ENCODE peak calls at places on chromosome 7, in ten cellular contexts. V is A549, F is WTC11, O is cardiac fibroblast, D is astrocyte, E is AG09319, A is IMR-90, W is endothelial cell, X is B cell, N is AG04450. R is an unnamed sample.

GRCh38 chr7:104625956-104626355 is 297.6 kb downstream of the LHFPL3 start:
- DNase-seq in O (no peak), N (no peak), E (no peak), V (no peak), X (no peak), F (no peak), A (no peak), D (no peak), W (no peak), R (no peak)

GRCh38 chr7:37440738-37441404 is 7.8 kb downstream of the ELMO1 start:
- DNase-seq in N (no peak), D (no peak), A (no peak), V (no peak), F (no peak), E (no peak), O (no peak), X (no peak), W (no peak), R (no peak)

GRCh38 chr7:130988443-130988842 is 254.4 kb upstream of the KLF14 start:
- DNase-seq in A (peak; percentile 57), V (no peak), N (no peak), W (no peak), F (no peak), D (no peak), X (no peak), E (no peak), O (peak; percentile 47), R (no peak)

GRCh38 chr7:36661135-36661840 is 63.0 kb downstream of the AOAH start:
- DNase-seq in F (no peak), O (no peak), D (peak; percentile 67), E (no peak), W (no peak), A (peak; percentile 26), N (no peak), X (no peak), V (no peak), R (peak; percentile 61)

GRCh38 chr7:66366701-66367100 is 161.6 kb downstream of the TPST1 start:
- DNase-seq in V (no peak), W (no peak), E (no peak), O (no peak), F (no peak), A (no peak), X (no peak), N (no peak), D (no peak), R (no peak)

GRCh38 chr7:28230273-28230672 is 49.7 kb upstream of the JAZF1 start:
- DNase-seq in A (no peak), X (no peak), W (no peak), V (no peak), D (no peak), F (no peak), N (no peak), O (no peak), E (no peak), R (no peak)

GRCh38 chr7:157335256-157335655 is 1.5 kb upstream of the DNAJB6 start:
- DNase-seq in O (no peak), E (no peak), W (no peak), N (no peak), F (no peak), A (no peak), V (no peak), D (no peak), X (no peak), R (no peak)

GRCh38 chr7:129053938-129054437 is 923 bp downstream of the TNPO3 start:
- DNase-seq in N (no peak), F (no peak), W (no peak), E (no peak), V (peak; percentile 27), D (peak; percentile 18), O (peak; percentile 45), A (peak; percentile 32), X (no peak), R (peak; percentile 43)

GRCh38 chr7:112147752-112148435 is 58.3 kb downstream of the DOCK4 start:
- DNase-seq in W (no peak), E (no peak), F (no peak), O (no peak), V (no peak), X (no peak), A (no peak), N (no peak), D (no peak), R (peak; percentile 21)

GRCh38 chr7:12687213-12688171 is at the start of gene ARL4A:
- DNase-seq in O (peak; percentile 99), N (peak; percentile 96), W (peak; percentile 97), F (peak; percentile 99), V (peak; percentile 98), E (peak; percentile 94), X (peak; percentile 92), A (peak; percentile 98), D (peak; percentile 93), R (peak; percentile 98)
- TF ChIP-seq CTCF in O (no peak), N (peak; percentile 29), W (no peak), F (no peak), V (peak; percentile 46), E (peak; percentile 50), X (no peak), A (peak; percentile 63), D (no peak), R (peak; percentile 45)

GRCh38 chr7:47534322-47535032 is 47.4 kb downstream of the TNS3 start:
- DNase-seq in N (no peak), V (no peak), O (no peak), X (no peak), F (no peak), E (no peak), D (peak; percentile 59), A (no peak), W (no peak), R (no peak)
- TF ChIP-seq CTCF in N (peak; percentile 21), V (no peak), O (no peak), X (no peak), F (no peak), E (no peak), D (peak; percentile 28), A (no peak), W (no peak), R (no peak)

GRCh38 chr7:732094-732541 is 5.0 kb upstream of the PRKAR1B start:
- DNase-seq in W (peak; percentile 45), D (peak; percentile 22), X (no peak), E (no peak), N (no peak), O (peak; percentile 14), F (peak; percentile 54), V (peak; percentile 41), A (no peak), R (no peak)
- TF ChIP-seq CTCF in W (no peak), D (no peak), X (no peak), E (no peak), N (no peak), O (no peak), F (no peak), V (no peak), A (no peak), R (no peak)

GRCh38 chr7:45902820-45903219 is 14.5 kb downstream of the IGFBP1 start:
- DNase-seq in F (no peak), A (no peak), E (no peak), O (no peak), V (no peak), N (no peak), X (no peak), D (no peak), W (no peak), R (no peak)
- TF ChIP-seq CTCF in F (no peak), A (no peak), E (no peak), O (peak; percentile 17), V (no peak), N (peak; percentile 26), X (no peak), D (no peak), W (no peak), R (peak; percentile 6)

GRCh38 chr7:135129579-135129978 is 18.3 kb upstream of the TMEM140 start:
- DNase-seq in E (no peak), W (no peak), X (no peak), N (no peak), A (no peak), F (no peak), D (no peak), V (no peak), O (no peak), R (no peak)
- TF ChIP-seq CTCF in E (no peak), W (peak; percentile 20), X (no peak), N (no peak), A (no peak), F (no peak), D (no peak), V (no peak), O (no peak), R (no peak)

GRCh38 chr7:155629171-155629570 is 15.3 kb upstream of the RBM33 start:
- DNase-seq in W (no peak), N (no peak), A (no peak), D (no peak), F (no peak), E (no peak), X (no peak), O (no peak), V (no peak), R (no peak)

GRCh38 chr7:155637155-155637554 is 7.3 kb upstream of the RBM33 start:
- DNase-seq in W (no peak), A (no peak), F (no peak), D (no peak), O (no peak), E (no peak), N (no peak), X (no peak), V (no peak), R (no peak)

GRCh38 chr7:155625557-155625956 is 18.9 kb upstream of the RBM33 start:
- DNase-seq in O (no peak), W (no peak), V (no peak), N (no peak), X (no peak), E (no peak), F (no peak), D (no peak), A (no peak), R (no peak)

GRCh38 chr7:155635817-155636216 is 8.6 kb upstream of the RBM33 start:
- DNase-seq in D (no peak), E (no peak), X (no peak), O (no peak), V (no peak), A (no peak), F (no peak), N (no peak), W (no peak), R (no peak)

GRCh38 chr7:155631155-155631554 is 13.3 kb upstream of the RBM33 start:
- DNase-seq in A (no peak), O (no peak), W (no peak), F (no peak), V (no peak), N (no peak), E (no peak), X (no peak), D (no peak), R (no peak)
- TF ChIP-seq CTCF in A (no peak), O (no peak), W (peak; percentile 27), F (no peak), V (no peak), N (no peak), E (no peak), X (no peak), D (no peak), R (peak; percentile 9)

DNA sequence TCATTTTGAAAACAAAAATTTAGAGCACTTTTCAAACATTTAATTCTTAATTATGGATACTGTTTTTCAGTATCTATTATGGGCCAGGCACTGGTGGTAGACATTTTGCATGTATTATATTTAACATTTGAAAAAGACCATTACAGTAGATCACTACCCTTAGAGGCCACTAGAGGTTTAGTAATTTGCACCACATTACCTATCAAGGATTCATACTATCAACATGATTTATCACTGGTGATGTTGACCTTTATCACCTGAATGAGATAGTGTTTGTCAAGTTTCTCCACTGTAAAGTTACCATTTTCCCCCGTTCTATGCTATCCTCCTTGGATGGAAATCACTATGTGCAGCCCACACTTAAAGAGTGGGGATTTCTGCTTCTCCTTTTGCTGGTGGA is 4.4 kb upstream of the SNX13 start:
- DNase-seq in X (no peak), O (no peak), F (no peak), A (no peak), N (no peak), E (no peak), W (no peak), D (no peak), V (peak; percentile 13), R (no peak)
- TF ChIP-seq CTCF in X (peak; percentile 41), O (peak; percentile 9), F (no peak), A (no peak), N (peak; percentile 23), E (no peak), W (peak; percentile 26), D (peak; percentile 14), V (no peak), R (peak; percentile 28)

R was measured in fibroblast of the aortic adventitia.